ENCODE peak calls at places on chromosome 14, in seven cellular contexts. P, B, V, M, L, H and C are unnamed samples.

GRCh38 chr14:103698380-103699260 is 16.6 kb downstream of the XRCC3 start:
- DNase-seq in L (no peak), H (no peak), M (no peak), B (no peak), P (no peak), V (peak), C (no peak)

GRCh38 chr14:106850913-106851825 is 1324.8 kb downstream of the TMEM121 start:
- DNase-seq in V (no peak), P (peak), B (no peak), H (no peak), M (no peak), L (no peak), C (no peak)

GRCh38 chr14:21510735-21511657 is at the start of gene METTL3:
- DNase-seq in H (peak), M (peak), V (peak), P (peak), B (peak), L (peak), C (peak)

GRCh38 chr14:76920572-76921175 is 94.5 kb downstream of the LRRC74A start:
- DNase-seq in L (peak), V (no peak), B (no peak), H (no peak), M (no peak), P (no peak), C (no peak)

GRCh38 chr14:97978336-97978735 is 1181.2 kb downstream of the VRK1 start:
- DNase-seq in P (no peak), L (peak), M (peak), B (peak), V (peak), H (peak), C (peak)

GRCh38 chr14:90574640-90575131 is 177.9 kb downstream of the CALM1 start:
- DNase-seq in L (no peak), V (no peak), B (no peak), P (no peak), H (no peak), M (no peak), C (no peak)

GRCh38 chr14:59046746-59047145 is 141.7 kb upstream of the DAAM1 start:
- DNase-seq in V (peak), H (no peak), L (no peak), P (no peak), B (no peak), M (no peak), C (no peak)

GRCh38 chr14:27371868-27372267 is 774.0 kb upstream of the NOVA1 start:
- DNase-seq in B (no peak), H (no peak), L (no peak), V (no peak), P (no peak), M (no peak), C (no peak)

GRCh38 chr14:64671591-64671990 is 32.6 kb upstream of the PLEKHG3 start:
- DNase-seq in P (no peak), V (peak), L (peak), H (peak), B (no peak), M (no peak), C (peak)

GRCh38 chr14:58966991-58967390 is 221.5 kb upstream of the DAAM1 start:
- DNase-seq in V (no peak), L (no peak), P (no peak), B (no peak), M (no peak), H (no peak), C (no peak)

GRCh38 chr14:93023802-93024434 is 91.8 kb downstream of the ITPK1 start:
- DNase-seq in H (no peak), L (no peak), B (no peak), P (no peak), M (no peak), V (no peak), C (no peak)

GRCh38 chr14:36656769-36657408 is 4.8 kb upstream of the PAX9 start:
- DNase-seq in L (peak), M (no peak), P (no peak), H (no peak), B (no peak), V (no peak), C (no peak)

GRCh38 chr14:64137657-64138290 is 156.4 kb downstream of the ESR2 start:
- DNase-seq in M (no peak), P (no peak), H (no peak), L (no peak), V (no peak), B (no peak), C (no peak)

GRCh38 chr14:72516936-72517408 is 376.9 kb downstream of the DPF3 start:
- DNase-seq in H (peak), M (peak), B (peak), P (peak), L (peak), V (peak), C (peak)

GRCh38 chr14:61160798-61161197 is 120.3 kb downstream of the TMEM30B start:
- DNase-seq in H (no peak), L (peak), M (no peak), V (no peak), B (no peak), P (no peak), C (no peak)

GRCh38 chr14:68938515-68939423 is 40.3 kb downstream of the ACTN1 start:
- DNase-seq in L (no peak), B (no peak), M (no peak), V (peak), H (peak), P (no peak), C (peak)

GRCh38 chr14:23070262-23071129 is 13.2 kb upstream of the CDH24 start:
- DNase-seq in L (no peak), P (no peak), H (no peak), B (no peak), V (no peak), M (no peak), C (no peak)

GRCh38 chr14:104333903-104334811 is 195.8 kb downstream of the KIF26A start:
- DNase-seq in B (no peak), M (no peak), H (no peak), P (peak), L (no peak), V (no peak), C (no peak)

GRCh38 chr14:104633276-104633861 is 28.8 kb upstream of the TMEM179 start:
- DNase-seq in M (no peak), L (no peak), H (no peak), V (no peak), B (no peak), P (no peak), C (no peak)

GRCh38 chr14:55398679-55399078 is 13.0 kb downstream of the ATG14 start:
- DNase-seq in H (peak), L (peak), P (no peak), M (no peak), V (peak), B (no peak), C (no peak)

GRCh38 chr14:77098470-77099353 is 654 bp downstream of the CIPC start:
- DNase-seq in H (no peak), B (no peak), L (no peak), P (peak), V (peak), M (no peak), C (no peak)